ENCODE peak calls at places on chromosome 21, in seven cellular contexts. One of them, this sample, is unnamed.

GRCh38 chr21:31732891-31733520 is 1.1 kb upstream of the SCAF4 start:
- DNase-seq in IMR-90: peak
- DNase-seq in tibial nerve: no peak
- DNase-seq in glomerular endothelial cell: no peak
- DNase-seq in iris pigment epithelial cell: peak
- DNase-seq in effector CD8-positive, alpha-beta T cell: no peak
- DNase-seq in hippocampal formation: no peak
- DNase-seq in this sample: peak

GRCh38 chr21:41941941-41942340 is 11.9 kb downstream of the C2CD2 start:
- DNase-seq in IMR-90: no peak
- DNase-seq in tibial nerve: no peak
- DNase-seq in glomerular endothelial cell: no peak
- DNase-seq in iris pigment epithelial cell: no peak
- DNase-seq in effector CD8-positive, alpha-beta T cell: no peak
- DNase-seq in hippocampal formation: no peak
- DNase-seq in this sample: no peak

GRCh38 chr21:26965091-26965566 is 1.8 kb downstream of the ADAMTS5 start:
- DNase-seq in IMR-90: no peak
- DNase-seq in tibial nerve: peak
- DNase-seq in glomerular endothelial cell: no peak
- DNase-seq in iris pigment epithelial cell: no peak
- DNase-seq in effector CD8-positive, alpha-beta T cell: no peak
- DNase-seq in hippocampal formation: no peak
- DNase-seq in this sample: no peak

GRCh38 chr21:43355196-43355924 is 71.6 kb downstream of the SIK1 start:
- DNase-seq in IMR-90: no peak
- DNase-seq in tibial nerve: no peak
- DNase-seq in glomerular endothelial cell: no peak
- DNase-seq in iris pigment epithelial cell: no peak
- DNase-seq in effector CD8-positive, alpha-beta T cell: no peak
- DNase-seq in hippocampal formation: no peak
- DNase-seq in this sample: no peak

GRCh38 chr21:37513383-37513782 is 146.8 kb downstream of the DYRK1A start:
- DNase-seq in IMR-90: no peak
- DNase-seq in tibial nerve: no peak
- DNase-seq in glomerular endothelial cell: no peak
- DNase-seq in iris pigment epithelial cell: no peak
- DNase-seq in effector CD8-positive, alpha-beta T cell: no peak
- DNase-seq in hippocampal formation: no peak
- DNase-seq in this sample: no peak

GRCh38 chr21:46421191-46421750 is 37.4 kb upstream of the DIP2A start:
- DNase-seq in IMR-90: no peak
- DNase-seq in tibial nerve: no peak
- DNase-seq in glomerular endothelial cell: no peak
- DNase-seq in iris pigment epithelial cell: no peak
- DNase-seq in effector CD8-positive, alpha-beta T cell: no peak
- DNase-seq in hippocampal formation: no peak
- DNase-seq in this sample: no peak

GRCh38 chr21:34594566-34595234 is 20.2 kb downstream of the RCAN1 start:
- DNase-seq in IMR-90: no peak
- DNase-seq in tibial nerve: no peak
- DNase-seq in glomerular endothelial cell: no peak
- DNase-seq in iris pigment epithelial cell: no peak
- DNase-seq in effector CD8-positive, alpha-beta T cell: no peak
- DNase-seq in hippocampal formation: no peak
- DNase-seq in this sample: no peak

GRCh38 chr21:17858764-17859163 is 39.6 kb upstream of the C21orf91 start:
- DNase-seq in IMR-90: no peak
- DNase-seq in tibial nerve: no peak
- DNase-seq in glomerular endothelial cell: no peak
- DNase-seq in iris pigment epithelial cell: no peak
- DNase-seq in effector CD8-positive, alpha-beta T cell: no peak
- DNase-seq in hippocampal formation: peak
- DNase-seq in this sample: no peak

GRCh38 chr21:46226920-46227599 is 1.5 kb downstream of the LSS start:
- DNase-seq in IMR-90: peak
- DNase-seq in tibial nerve: no peak
- DNase-seq in glomerular endothelial cell: no peak
- DNase-seq in iris pigment epithelial cell: peak
- DNase-seq in effector CD8-positive, alpha-beta T cell: no peak
- DNase-seq in hippocampal formation: peak
- DNase-seq in this sample: no peak

GRCh38 chr21:39184050-39184980 is 1.1 kb upstream of the PSMG1 start:
- DNase-seq in IMR-90: no peak
- DNase-seq in tibial nerve: no peak
- DNase-seq in glomerular endothelial cell: no peak
- DNase-seq in iris pigment epithelial cell: peak
- DNase-seq in effector CD8-positive, alpha-beta T cell: no peak
- DNase-seq in hippocampal formation: no peak
- DNase-seq in this sample: no peak

GRCh38 chr21:36235058-36235582 is 78.5 kb downstream of the DOP1B start:
- DNase-seq in IMR-90: no peak
- DNase-seq in tibial nerve: no peak
- DNase-seq in glomerular endothelial cell: no peak
- DNase-seq in iris pigment epithelial cell: peak
- DNase-seq in effector CD8-positive, alpha-beta T cell: no peak
- DNase-seq in hippocampal formation: no peak
- DNase-seq in this sample: no peak

GRCh38 chr21:32475162-32475812 is 62.8 kb downstream of the EVA1C start:
- DNase-seq in IMR-90: peak
- DNase-seq in tibial nerve: no peak
- DNase-seq in glomerular endothelial cell: no peak
- DNase-seq in iris pigment epithelial cell: peak
- DNase-seq in effector CD8-positive, alpha-beta T cell: no peak
- DNase-seq in hippocampal formation: no peak
- DNase-seq in this sample: no peak

GRCh38 chr21:33908760-33909159 is 6.8 kb downstream of the ATP5PO start:
- DNase-seq in IMR-90: no peak
- DNase-seq in tibial nerve: no peak
- DNase-seq in glomerular endothelial cell: no peak
- DNase-seq in iris pigment epithelial cell: no peak
- DNase-seq in effector CD8-positive, alpha-beta T cell: no peak
- DNase-seq in hippocampal formation: no peak
- DNase-seq in this sample: no peak

GRCh38 chr21:28729887-28730286 is 262.8 kb downstream of the LTN1 start:
- DNase-seq in IMR-90: no peak
- DNase-seq in tibial nerve: no peak
- DNase-seq in glomerular endothelial cell: no peak
- DNase-seq in iris pigment epithelial cell: no peak
- DNase-seq in effector CD8-positive, alpha-beta T cell: no peak
- DNase-seq in hippocampal formation: no peak
- DNase-seq in this sample: no peak

GRCh38 chr21:24367936-24368335 is 1239.3 kb downstream of the MRPL39 start:
- DNase-seq in IMR-90: peak
- DNase-seq in tibial nerve: no peak
- DNase-seq in glomerular endothelial cell: no peak
- DNase-seq in iris pigment epithelial cell: peak
- DNase-seq in effector CD8-positive, alpha-beta T cell: no peak
- DNase-seq in hippocampal formation: no peak
- DNase-seq in this sample: no peak

GRCh38 chr21:31282095-31282709 is 61.9 kb downstream of the TIAM1 start:
- DNase-seq in IMR-90: peak
- DNase-seq in tibial nerve: no peak
- DNase-seq in glomerular endothelial cell: no peak
- DNase-seq in iris pigment epithelial cell: peak
- DNase-seq in effector CD8-positive, alpha-beta T cell: no peak
- DNase-seq in hippocampal formation: no peak
- DNase-seq in this sample: no peak

GRCh38 chr21:46594276-46594675 is 10.6 kb downstream of the S100B start:
- DNase-seq in IMR-90: no peak
- DNase-seq in tibial nerve: no peak
- DNase-seq in glomerular endothelial cell: no peak
- DNase-seq in iris pigment epithelial cell: no peak
- DNase-seq in effector CD8-positive, alpha-beta T cell: no peak
- DNase-seq in hippocampal formation: no peak
- DNase-seq in this sample: no peak

GRCh38 chr21:37061926-37062591 is 10.8 kb downstream of the PIGP start:
- DNase-seq in IMR-90: no peak
- DNase-seq in tibial nerve: no peak
- DNase-seq in glomerular endothelial cell: no peak
- DNase-seq in iris pigment epithelial cell: no peak
- DNase-seq in effector CD8-positive, alpha-beta T cell: no peak
- DNase-seq in hippocampal formation: no peak
- DNase-seq in this sample: no peak

GRCh38 chr21:39633770-39634181 is 21.0 kb downstream of the B3GALT5 start:
- DNase-seq in IMR-90: peak
- DNase-seq in tibial nerve: no peak
- DNase-seq in glomerular endothelial cell: no peak
- DNase-seq in iris pigment epithelial cell: peak
- DNase-seq in effector CD8-positive, alpha-beta T cell: no peak
- DNase-seq in hippocampal formation: no peak
- DNase-seq in this sample: no peak

GRCh38 chr21:32143222-32143939 is 135.5 kb downstream of the MIS18A start:
- DNase-seq in IMR-90: peak
- DNase-seq in tibial nerve: peak
- DNase-seq in glomerular endothelial cell: no peak
- DNase-seq in iris pigment epithelial cell: no peak
- DNase-seq in effector CD8-positive, alpha-beta T cell: no peak
- DNase-seq in hippocampal formation: no peak
- DNase-seq in this sample: no peak

GRCh38 chr21:36858320-36858957 is 108.0 kb downstream of the HLCS start:
- DNase-seq in IMR-90: peak
- DNase-seq in tibial nerve: no peak
- DNase-seq in glomerular endothelial cell: no peak
- DNase-seq in iris pigment epithelial cell: no peak
- DNase-seq in effector CD8-positive, alpha-beta T cell: no peak
- DNase-seq in hippocampal formation: no peak
- DNase-seq in this sample: no peak

GRCh38 chr21:31132574-31133242 is 94.4 kb upstream of the KRTAP19-8 start:
- DNase-seq in IMR-90: peak
- DNase-seq in tibial nerve: no peak
- DNase-seq in glomerular endothelial cell: no peak
- DNase-seq in iris pigment epithelial cell: peak
- DNase-seq in effector CD8-positive, alpha-beta T cell: peak
- DNase-seq in hippocampal formation: no peak
- DNase-seq in this sample: peak

GRCh38 chr21:36132691-36133090 is 2.2 kb upstream of the CBR3 start:
- DNase-seq in IMR-90: no peak
- DNase-seq in tibial nerve: no peak
- DNase-seq in glomerular endothelial cell: no peak
- DNase-seq in iris pigment epithelial cell: no peak
- DNase-seq in effector CD8-positive, alpha-beta T cell: no peak
- DNase-seq in hippocampal formation: no peak
- DNase-seq in this sample: no peak

GRCh38 chr21:14736162-14736561 is 190.0 kb upstream of the SAMSN1 start:
- DNase-seq in IMR-90: no peak
- DNase-seq in tibial nerve: no peak
- DNase-seq in glomerular endothelial cell: no peak
- DNase-seq in iris pigment epithelial cell: no peak
- DNase-seq in effector CD8-positive, alpha-beta T cell: no peak
- DNase-seq in hippocampal formation: no peak
- DNase-seq in this sample: peak

GRCh38 chr21:28856588-28857250 is 136.0 kb downstream of the LTN1 start:
- DNase-seq in IMR-90: no peak
- DNase-seq in tibial nerve: no peak
- DNase-seq in glomerular endothelial cell: no peak
- DNase-seq in iris pigment epithelial cell: peak
- DNase-seq in effector CD8-positive, alpha-beta T cell: no peak
- DNase-seq in hippocampal formation: no peak
- DNase-seq in this sample: no peak

GRCh38 chr21:34219334-34220020 is 144.3 kb upstream of the KCNE2 start:
- DNase-seq in IMR-90: no peak
- DNase-seq in tibial nerve: no peak
- DNase-seq in glomerular endothelial cell: no peak
- DNase-seq in iris pigment epithelial cell: no peak
- DNase-seq in effector CD8-positive, alpha-beta T cell: no peak
- DNase-seq in hippocampal formation: no peak
- DNase-seq in this sample: no peak

GRCh38 chr21:33844104-33844889 is 71.3 kb downstream of the ATP5PO start:
- DNase-seq in IMR-90: no peak
- DNase-seq in tibial nerve: no peak
- DNase-seq in glomerular endothelial cell: no peak
- DNase-seq in iris pigment epithelial cell: no peak
- DNase-seq in effector CD8-positive, alpha-beta T cell: no peak
- DNase-seq in hippocampal formation: no peak
- DNase-seq in this sample: no peak

GRCh38 chr21:43654806-43655489 is 4.3 kb downstream of the HSF2BP start:
- DNase-seq in IMR-90: peak
- DNase-seq in tibial nerve: no peak
- DNase-seq in glomerular endothelial cell: no peak
- DNase-seq in iris pigment epithelial cell: peak
- DNase-seq in effector CD8-positive, alpha-beta T cell: no peak
- DNase-seq in hippocampal formation: no peak
- DNase-seq in this sample: no peak

GRCh38 chr21:37525810-37526209 is 159.2 kb downstream of the DYRK1A start:
- DNase-seq in IMR-90: peak
- DNase-seq in tibial nerve: no peak
- DNase-seq in glomerular endothelial cell: no peak
- DNase-seq in iris pigment epithelial cell: peak
- DNase-seq in effector CD8-positive, alpha-beta T cell: no peak
- DNase-seq in hippocampal formation: no peak
- DNase-seq in this sample: no peak

GRCh38 chr21:15908187-15908586 is 178.4 kb downstream of the USP25 start:
- DNase-seq in IMR-90: peak
- DNase-seq in tibial nerve: no peak
- DNase-seq in glomerular endothelial cell: no peak
- DNase-seq in iris pigment epithelial cell: peak
- DNase-seq in effector CD8-positive, alpha-beta T cell: no peak
- DNase-seq in hippocampal formation: no peak
- DNase-seq in this sample: no peak